ENCODE peak calls at places on chromosomes 3 and 15, in six cellular contexts. X, L, M, V, G and S are unnamed samples.

GRCh38 chr3:13022348-13023250 is 50.6 kb downstream of the IQSEC1 start:
- DNase-seq in M (peak), X (peak), V (peak), L (peak), G (no peak), S (peak)

GRCh38 chr3:29759443-29760033 is 478.7 kb downstream of the RBMS3 start:
- DNase-seq in X (no peak), G (no peak), L (peak), V (no peak), M (no peak), S (peak)

GRCh38 chr3:40019371-40019770 is 210.0 kb downstream of the MYRIP start:
- DNase-seq in G (no peak), M (no peak), V (no peak), L (no peak), X (no peak), S (no peak)

GRCh38 chr15:84799511-84800187 is 17.5 kb upstream of the ALPK3 start:
- DNase-seq in V (no peak), M (no peak), G (no peak), L (no peak), X (no peak), S (no peak)

GRCh38 chr3:88149146-88149515 is 628 bp upstream of the C3orf38 start:
- DNase-seq in L (no peak), M (peak), V (no peak), X (no peak), G (no peak), S (no peak)

GRCh38 chr3:120678984-120679383 is 3.1 kb downstream of the HGD start:
- DNase-seq in G (no peak), X (peak), M (no peak), V (no peak), L (no peak), S (no peak)

GRCh38 chr15:42498212-42499038 is 3.0 kb downstream of the SNAP23 start:
- DNase-seq in M (no peak), X (no peak), G (no peak), L (no peak), V (no peak), S (no peak)

GRCh38 chr3:44894485-44894884 is 20.1 kb downstream of the TGM4 start:
- DNase-seq in X (no peak), V (no peak), G (no peak), M (no peak), L (peak), S (no peak)

GRCh38 chr15:66153549-66154415 is 99.8 kb downstream of the MEGF11 start:
- DNase-seq in M (no peak), L (no peak), G (no peak), X (no peak), V (no peak), S (no peak)

GRCh38 chr3:120102674-120103073 is 8.4 kb upstream of the GSK3B start:
- DNase-seq in V (no peak), L (no peak), X (no peak), G (no peak), M (no peak), S (no peak)

GRCh38 chr3:116112686-116113085 is 332.6 kb downstream of the LSAMP start:
- DNase-seq in M (no peak), G (no peak), X (no peak), L (no peak), V (no peak), S (no peak)